ENCODE peak calls at places on chromosomes 12 and 14, in eight cellular contexts. U is osteoblast, I is Panc1, L is SK-N-SH, X is kidney epithelial cell, A is fibroblast of the aortic adventitia, V is adrenal gland, W is OCI-LY7. F is an unnamed sample.
A peak's percentile ranks its signal among the peaks of the same experiment; 100 is the strongest.

GRCh38 chr12:94697631-94698030 is 47.3 kb upstream of the TMCC3 start:
- DNase-seq in U (no peak), I (no peak), L (no peak), X (no peak), A (no peak), V (no peak), W (no peak), F (no peak)

GRCh38 chr14:75806247-75806876 is 145.3 kb downstream of the TTLL5 start:
- DNase-seq in U (peak; percentile 17), I (no peak), L (no peak), X (no peak), A (no peak), V (no peak), W (no peak), F (peak; percentile 45)

GRCh38 chr14:67949771-67950170 is 130.2 kb downstream of the RAD51B start:
- DNase-seq in U (no peak), I (no peak), L (no peak), X (no peak), A (no peak), V (no peak), W (no peak), F (no peak)

GRCh38 chr14:64465856-64466554 is 706 bp downstream of the AKAP5 start:
- DNase-seq in U (peak; percentile 88), I (no peak), L (peak; percentile 52), X (no peak), A (peak; percentile 61), V (peak; percentile 27), W (no peak), F (peak; percentile 49)

GRCh38 chr14:90425480-90425879 is 28.7 kb downstream of the CALM1 start:
- DNase-seq in U (no peak), I (no peak), L (no peak), X (no peak), A (no peak), V (no peak), W (no peak), F (no peak)

GRCh38 chr12:99043319-99043914 is 398.3 kb downstream of the APAF1 start:
- DNase-seq in U (no peak), I (peak; percentile 43), L (peak; percentile 49), X (peak; percentile 35), A (peak; percentile 66), V (peak; percentile 50), W (peak; percentile 85), F (peak; percentile 81)

GRCh38 chr12:120640840-120641833 is 711 bp downstream of the CABP1 start:
- DNase-seq in U (peak; percentile 90), I (no peak), L (peak; percentile 71), X (no peak), A (peak; percentile 36), V (peak; percentile 68), W (peak; percentile 29), F (peak; percentile 50)

GRCh38 chr14:31886161-31886835 is 190.8 kb upstream of the ARHGAP5 start:
- DNase-seq in U (no peak), I (no peak), L (no peak), X (no peak), A (peak; percentile 17), V (no peak), W (no peak), F (peak; percentile 37)

GRCh38 chr14:63203618-63204406 is 431 bp upstream of the RHOJ start:
- DNase-seq in U (peak; percentile 58), I (peak; percentile 2), L (peak; percentile 34), X (peak; percentile 89), A (peak; percentile 98), V (peak; percentile 60), W (no peak), F (peak; percentile 94)

GRCh38 chr12:106046301-106046846 is 92.4 kb downstream of the NUAK1 start:
- DNase-seq in U (no peak), I (no peak), L (peak; percentile 12), X (no peak), A (no peak), V (no peak), W (no peak), F (no peak)

GRCh38 chr12:49187184-49187583 is 1.7 kb downstream of the TUBA1A start:
- DNase-seq in U (peak; percentile 70), I (no peak), L (peak; percentile 47), X (no peak), A (peak; percentile 73), V (peak; percentile 27), W (no peak), F (peak; percentile 75)

GRCh38 chr12:96053476-96054261 is 18.3 kb upstream of the LTA4H start:
- DNase-seq in U (no peak), I (no peak), L (no peak), X (no peak), A (no peak), V (no peak), W (no peak), F (no peak)

GRCh38 chr14:47040490-47040889 is 388.9 kb upstream of the RPL10L start:
- DNase-seq in U (no peak), I (no peak), L (no peak), X (peak; percentile 9), A (no peak), V (no peak), W (no peak), F (peak; percentile 20)

GRCh38 chr12:29547844-29548243 is 50.4 kb upstream of the OVCH1 start:
- DNase-seq in U (no peak), I (no peak), L (no peak), X (no peak), A (no peak), V (no peak), W (no peak), F (no peak)

GRCh38 chr12:87329076-87329863 is 699.9 kb downstream of the C12orf50 start:
- DNase-seq in U (no peak), I (no peak), L (no peak), X (no peak), A (peak; percentile 74), V (no peak), W (no peak), F (no peak)

GRCh38 chr12:56932867-56933266 is 1.3 kb downstream of the SDR9C7 start:
- DNase-seq in U (no peak), I (no peak), L (no peak), X (no peak), A (no peak), V (peak; percentile 44), W (no peak), F (no peak)

GRCh38 chr12:3611853-3612703 is 121.1 kb downstream of the PRMT8 start:
- DNase-seq in U (peak; percentile 42), I (no peak), L (no peak), X (no peak), A (no peak), V (no peak), W (no peak), F (no peak)

GRCh38 chr12:4107911-4108697 is 165.5 kb upstream of the CCND2 start:
- DNase-seq in U (no peak), I (no peak), L (no peak), X (no peak), A (no peak), V (no peak), W (no peak), F (no peak)

GRCh38 chr14:75310295-75311059 is 31.8 kb downstream of the FOS start:
- DNase-seq in U (peak; percentile 76), I (no peak), L (peak; percentile 82), X (no peak), A (peak; percentile 90), V (peak; percentile 58), W (no peak), F (peak; percentile 94)

GRCh38 chr14:104797112-104798044 is 1.8 kb upstream of the AKT1 start:
- DNase-seq in U (peak; percentile 94), I (no peak), L (no peak), X (no peak), A (no peak), V (no peak), W (no peak), F (no peak)
- TF ChIP-seq CTCF in U (no peak), I (peak; percentile 27), L (no peak), X (no peak), A (no peak), V (no peak), W (no peak), F (no peak)

DNA sequence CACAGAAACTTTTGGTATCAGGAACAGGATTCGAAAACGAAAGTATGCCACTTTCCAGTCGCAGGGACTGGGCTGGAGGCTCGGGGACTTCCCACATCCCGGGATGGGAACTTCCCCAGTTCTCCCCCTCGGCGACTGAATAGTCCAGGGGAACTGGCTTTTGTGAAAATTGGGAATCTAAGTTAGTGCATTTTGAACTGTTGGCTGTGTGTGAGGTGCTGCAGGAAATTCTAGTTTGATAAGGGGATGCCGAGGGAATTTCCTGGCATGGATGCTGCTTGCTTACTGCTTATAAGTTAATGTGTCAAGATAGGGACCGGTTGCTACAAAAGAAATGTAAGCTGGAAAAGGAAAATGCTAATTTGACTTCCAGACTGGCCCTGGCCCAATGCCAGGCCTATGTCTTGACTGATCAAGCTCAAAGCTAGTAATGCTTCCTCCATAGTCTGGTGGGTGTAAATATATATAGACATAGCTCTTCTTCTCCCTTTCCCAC is 73.4 kb upstream of the EIF5 start:
- DNase-seq in U (peak; percentile 78), I (no peak), L (peak; percentile 57), X (no peak), A (peak; percentile 81), V (peak; percentile 38), W (no peak), F (peak; percentile 51)
- H3K4me3 ChIP-seq in U (peak overlapping the region; percentile 88), I (peak overlapping the region; percentile 71), L (peak overlapping the region; percentile 51), X (peak overlapping the region; percentile 9), A (peak overlapping the region; percentile 63), V (peak overlapping the region; percentile 5), W (no peak overlapping the region), F (peak overlapping the region; percentile 62)

DNA sequence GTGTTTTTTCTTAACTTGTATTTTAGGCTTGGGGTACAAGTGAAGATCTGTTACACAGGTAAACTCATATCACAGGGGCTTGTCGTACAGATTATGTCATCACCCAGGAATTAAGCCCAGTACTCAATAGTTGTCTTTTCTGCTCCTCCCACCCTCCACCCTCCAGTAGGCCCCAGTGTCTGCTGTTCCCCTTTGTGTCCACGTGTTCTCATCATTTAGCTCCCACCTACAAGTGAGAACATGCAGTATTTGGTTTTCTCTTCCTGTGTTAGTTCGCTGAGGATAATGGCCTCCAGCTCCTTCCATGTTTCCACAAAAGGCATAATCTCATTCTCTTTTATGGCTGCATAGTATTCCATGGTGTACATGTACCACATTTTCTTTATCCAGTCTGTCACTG is 166.7 kb downstream of the RIMBP2 start:
- DNase-seq in U (no peak), I (no peak), L (no peak), X (no peak), A (no peak), V (no peak), W (no peak), F (no peak)
- TF ChIP-seq CTCF in U (no peak), I (no peak), L (no peak), X (no peak), A (no peak), V (no peak), W (no peak), F (no peak)

DNA sequence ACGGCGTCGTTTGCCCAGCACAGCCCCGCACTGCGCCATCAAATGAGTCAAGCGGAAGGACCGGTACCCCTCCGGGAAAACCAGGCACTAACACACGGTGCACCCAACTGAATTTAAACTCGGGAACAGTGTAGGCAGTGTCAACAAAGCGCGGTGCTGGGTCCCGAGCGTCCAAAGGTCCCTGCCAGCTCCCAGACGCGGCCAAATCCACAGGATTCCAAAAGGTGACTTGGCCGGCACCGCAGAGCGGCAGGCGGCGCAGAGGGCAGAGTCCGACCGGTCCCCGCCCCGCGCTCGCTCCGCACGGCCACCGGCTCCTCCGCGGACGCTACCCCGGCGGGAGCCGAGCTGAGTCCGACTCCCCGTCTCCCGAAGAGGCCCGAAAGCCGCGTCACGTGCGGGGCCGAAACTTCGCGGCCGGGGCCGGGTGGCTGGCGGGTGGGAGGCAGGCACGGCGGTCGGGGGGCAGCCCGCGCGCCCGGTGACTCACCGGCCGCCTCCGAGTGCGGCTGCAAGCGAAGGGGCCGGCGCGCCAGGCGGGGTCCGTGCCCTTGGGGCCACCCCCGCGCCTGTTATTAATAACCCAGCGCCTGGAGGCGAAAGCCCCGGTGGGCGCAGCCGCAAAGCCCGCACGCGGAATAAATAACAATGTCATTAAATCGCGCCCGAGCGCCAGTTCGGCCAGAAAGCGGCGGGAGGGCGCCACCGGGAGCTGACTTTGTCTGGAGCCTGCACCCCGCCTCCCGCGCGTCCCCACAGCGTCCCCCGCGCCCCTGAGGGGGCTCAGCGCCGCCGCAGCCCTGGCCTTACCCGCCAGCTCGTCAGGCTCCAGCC is 823 bp downstream of the DENND5B start:
- DNase-seq in U (peak; percentile 92), I (peak; percentile 46), L (peak; percentile 83), X (no peak), A (peak; percentile 71), V (peak; percentile 76), W (peak; percentile 81), F (peak; percentile 68)
- H3K4me3 ChIP-seq in U (peak overlapping the region; percentile 84), I (peak overlapping the region; percentile 91), L (peak overlapping the region; percentile 83), X (peak overlapping the region; percentile 75), A (peak overlapping the region; percentile 89), V (peak overlapping the region; percentile 97), W (peak overlapping the region; percentile 89), F (peak overlapping the region; percentile 88)